ENCODE peak calls at places on chromosomes 5 and 9, in eight cellular contexts. P is ELR; K is EH; G is stromal cell of bone marrow; J is HFFc6; X is effector CD4-positive, alpha-beta T cell; N is Peyer's patch; V is PC-3. Z is an unnamed sample.

GRCh38 chr9:122832194-122832593 is 3.8 kb upstream of the PDCL start:
- DNase-seq in P (no peak), K (no peak), G (no peak), J (no peak), X (no peak), N (no peak), V (no peak), Z (no peak)

GRCh38 chr9:114226289-114227055 is 71.1 kb downstream of the COL27A1 start:
- DNase-seq in P (no peak), K (no peak), G (no peak), J (no peak), X (no peak), N (no peak), V (no peak), Z (no peak)

GRCh38 chr5:160254706-160255105 is 25.4 kb downstream of the FABP6 start:
- DNase-seq in P (no peak), K (no peak), G (no peak), J (no peak), X (no peak), N (no peak), V (no peak), Z (no peak)

GRCh38 chr5:90020575-90021535 is 388.7 kb downstream of the CETN3 start:
- DNase-seq in P (peak), K (peak), G (peak), J (peak), X (no peak), N (no peak), V (peak), Z (no peak)

GRCh38 chr9:137294091-137294683 is 7.9 kb downstream of the NRARP start:
- DNase-seq in P (peak), K (peak), G (no peak), J (peak), X (no peak), N (no peak), V (peak), Z (no peak)

GRCh38 chr9:73613092-73613701 is 461.5 kb downstream of the ANXA1 start:
- DNase-seq in P (peak), K (peak), G (no peak), J (no peak), X (no peak), N (no peak), V (no peak), Z (no peak)

GRCh38 chr9:95507456-95508241 is 9.1 kb downstream of the PTCH1 start:
- DNase-seq in P (peak), K (peak), G (no peak), J (peak), X (peak), N (peak), V (peak), Z (peak)

GRCh38 chr9:128902351-128903078 is 18.3 kb upstream of the PHYHD1 start:
- DNase-seq in P (peak), K (peak), G (no peak), J (no peak), X (peak), N (peak), V (peak), Z (peak)